ENCODE peak calls at places on chromosomes 6 and 20, in nine cellular contexts. U is A549; E is HFFc6; N is memory B cell; Y is aorta; B is activated CD4-positive, alpha-beta T cell treated with anti-CD3 and anti-CD28 coated beads for 1 hour; W is GM03348; R is ovary; D is progenitor cell of endocrine pancreas. V is an unnamed sample.

GRCh38 chr20:31517373-31517772 is 3.1 kb downstream of the HM13 start:
- DNase-seq in Y (peak), W (peak), D (peak), U (peak), B (no peak), N (no peak), R (no peak), E (peak), V (peak)

GRCh38 chr6:33427585-33428218 is 7.8 kb downstream of the SYNGAP1 start:
- DNase-seq in D (no peak), Y (peak), N (peak), E (no peak), U (peak), B (peak), W (peak), R (peak), V (peak)

GRCh38 chr6:166076625-166077024 is 91.0 kb downstream of the TBXT start:
- DNase-seq in R (no peak), B (no peak), U (peak), W (no peak), N (no peak), Y (no peak), E (no peak), D (no peak), V (no peak)

GRCh38 chr20:63219866-63220521 is 4.1 kb upstream of the YTHDF1 start:
- DNase-seq in N (no peak), R (no peak), Y (no peak), U (no peak), B (no peak), E (no peak), W (no peak), D (no peak), V (no peak)

GRCh38 chr20:48012401-48012974 is 227.2 kb upstream of the SULF2 start:
- DNase-seq in E (no peak), B (no peak), R (no peak), W (peak), N (no peak), U (peak), Y (no peak), D (no peak), V (no peak)

GRCh38 chr6:43378631-43379030 is 9.2 kb upstream of the ZNF318 start:
- DNase-seq in B (no peak), Y (no peak), R (no peak), N (no peak), U (no peak), W (no peak), E (no peak), D (no peak), V (no peak)

GRCh38 chr6:158070513-158070912 is 88.8 kb downstream of the SYNJ2 start:
- DNase-seq in W (no peak), E (no peak), U (no peak), B (no peak), R (no peak), Y (no peak), N (no peak), D (no peak), V (no peak)

GRCh38 chr20:43667341-43668132 is 623 bp downstream of the MYBL2 start:
- DNase-seq in U (peak), Y (no peak), W (no peak), R (no peak), B (no peak), E (no peak), D (no peak), N (no peak), V (no peak)

GRCh38 chr6:113359155-113360140 is 497.7 kb upstream of the MARCKS start:
- DNase-seq in D (no peak), W (no peak), R (no peak), E (peak), N (no peak), Y (no peak), U (peak), B (no peak), V (no peak)

GRCh38 chr20:20709858-20710257 is 2.6 kb downstream of the RALGAPA2 start:
- DNase-seq in U (no peak), W (no peak), N (no peak), Y (no peak), D (no peak), B (no peak), R (no peak), E (no peak), V (no peak)

GRCh38 chr6:112044856-112045255 is 9.0 kb upstream of the CCN6 start:
- DNase-seq in Y (peak), N (no peak), E (peak), R (no peak), W (peak), B (no peak), U (no peak), D (no peak), V (no peak)

GRCh38 chr6:39925191-39925930 is 8.9 kb downstream of the MOCS1 start:
- DNase-seq in N (no peak), Y (no peak), U (no peak), E (no peak), W (no peak), D (no peak), B (no peak), R (no peak), V (no peak)

GRCh38 chr20:51631011-51631950 is 88.8 kb upstream of the NFATC2 start:
- DNase-seq in Y (peak), B (no peak), E (peak), W (peak), N (no peak), U (peak), R (peak), D (no peak), V (peak)

GRCh38 chr6:62283359-62283758 is 2.7 kb downstream of the KHDRBS2 start:
- DNase-seq in N (no peak), E (no peak), U (no peak), W (no peak), Y (no peak), R (no peak), B (no peak), D (no peak), V (no peak)

GRCh38 chr6:119079288-119079809 is 885 bp upstream of the FAM184A start:
- DNase-seq in R (no peak), E (peak), W (peak), N (no peak), Y (no peak), D (no peak), B (no peak), U (no peak), V (no peak)

GRCh38 chr6:127477648-127478047 is 18.5 kb upstream of the KIAA0408 start:
- DNase-seq in D (no peak), R (no peak), U (no peak), E (no peak), B (no peak), N (no peak), W (no peak), Y (no peak), V (no peak)

GRCh38 chr6:106692112-106692822 is 62.9 kb downstream of the QRSL1 start:
- DNase-seq in W (peak), N (no peak), B (no peak), Y (peak), D (no peak), R (no peak), E (peak), U (peak), V (no peak)

GRCh38 chr20:62298577-62299249 is 4.1 kb upstream of the ADRM1 start:
- DNase-seq in D (no peak), B (no peak), E (no peak), N (no peak), W (no peak), U (no peak), Y (no peak), R (no peak), V (no peak)

GRCh38 chr20:41618807-41619294 is 674 bp upstream of the CHD6 start:
- DNase-seq in W (peak), R (no peak), N (no peak), U (peak), D (no peak), Y (no peak), B (no peak), E (no peak), V (no peak)

GRCh38 chr6:19410477-19410876 is 426.7 kb upstream of the ID4 start:
- DNase-seq in B (no peak), E (peak), R (no peak), D (no peak), Y (no peak), N (no peak), W (peak), U (peak), V (peak)

GRCh38 chr20:23151008-23151703 is 65.0 kb upstream of the CD93 start:
- DNase-seq in D (no peak), Y (no peak), R (no peak), N (no peak), E (no peak), B (no peak), W (no peak), U (no peak), V (no peak)

GRCh38 chr20:22575087-22575721 is 9.2 kb downstream of the FOXA2 start:
- DNase-seq in W (no peak), E (no peak), D (no peak), B (no peak), Y (no peak), U (peak), N (no peak), R (no peak), V (no peak)

GRCh38 chr6:131167773-131168172 is 32.5 kb downstream of the AKAP7 start:
- DNase-seq in E (no peak), B (no peak), U (no peak), N (no peak), W (no peak), Y (no peak), D (no peak), R (no peak), V (no peak)

GRCh38 chr6:117655380-117655779 is 19.9 kb upstream of the NUS1 start:
- DNase-seq in U (no peak), E (no peak), D (no peak), Y (no peak), N (no peak), W (no peak), B (no peak), R (no peak), V (no peak)

GRCh38 chr6:145031962-145032361 is 703.4 kb downstream of the EPM2A start:
- DNase-seq in W (no peak), D (no peak), N (no peak), B (no peak), U (no peak), E (no peak), Y (no peak), R (no peak), V (no peak)

GRCh38 chr6:108872001-108872974 is 24.1 kb downstream of the ARMC2 start:
- DNase-seq in R (no peak), W (no peak), Y (no peak), U (no peak), B (no peak), D (no peak), E (no peak), N (no peak), V (no peak)

GRCh38 chr6:145844933-145845531 is 30.4 kb upstream of the FBXO30 start:
- DNase-seq in Y (no peak), B (no peak), D (no peak), E (no peak), N (no peak), R (no peak), U (no peak), W (no peak), V (no peak)

GRCh38 chr6:62150048-62150663 is 135.9 kb downstream of the KHDRBS2 start:
- DNase-seq in E (peak), D (no peak), U (peak), W (peak), N (no peak), B (no peak), Y (no peak), R (no peak), V (peak)

GRCh38 chr20:49097159-49097558 is 51.0 kb downstream of the CSE1L start:
- DNase-seq in D (no peak), E (no peak), R (no peak), B (no peak), U (no peak), N (no peak), Y (no peak), W (no peak), V (no peak)

GRCh38 chr6:110552901-110553641 is 76.7 kb upstream of the SLC22A16 start:
- DNase-seq in D (no peak), B (no peak), E (no peak), W (no peak), N (no peak), Y (no peak), R (no peak), U (no peak), V (peak)

GRCh38 chr6:134002821-134003220 is 49.6 kb downstream of the SLC2A12 start:
- DNase-seq in D (no peak), B (no peak), R (no peak), E (no peak), N (no peak), W (no peak), U (no peak), Y (no peak), V (no peak)

GRCh38 chr6:27448456-27448855 is 24.4 kb downstream of the ZNF184 start:
- DNase-seq in Y (no peak), D (no peak), B (no peak), W (no peak), U (no peak), N (no peak), R (no peak), E (no peak), V (no peak)

GRCh38 chr6:153553627-153554026 is 422.5 kb upstream of the RGS17 start:
- DNase-seq in B (no peak), Y (no peak), E (no peak), U (peak), R (no peak), D (no peak), N (no peak), W (no peak), V (peak)

GRCh38 chr6:55276745-55277627 is 50.3 kb upstream of the GFRAL start:
- DNase-seq in D (no peak), Y (no peak), E (peak), U (peak), W (peak), B (no peak), N (no peak), R (peak), V (peak)

GRCh38 chr6:43768983-43769525 is 957 bp upstream of the VEGFA start:
- DNase-seq in W (peak), U (no peak), R (peak), B (no peak), N (no peak), E (peak), D (no peak), Y (peak), V (peak)

GRCh38 chr20:10649817-10650200 is 24.0 kb downstream of the JAG1 start:
- DNase-seq in Y (no peak), U (no peak), E (no peak), N (no peak), R (no peak), D (no peak), W (no peak), B (no peak), V (no peak)

GRCh38 chr6:156587751-156588301 is 189.4 kb upstream of the ARID1B start:
- DNase-seq in E (no peak), Y (no peak), R (no peak), W (no peak), U (no peak), N (no peak), D (no peak), B (no peak), V (no peak)

GRCh38 chr20:53767206-53767924 is 173.7 kb upstream of the ZNF217 start:
- DNase-seq in R (no peak), B (no peak), E (no peak), Y (no peak), D (no peak), N (no peak), U (no peak), W (no peak), V (no peak)

GRCh38 chr6:4041480-4041879 is 37.5 kb downstream of the FAM217A start:
- DNase-seq in Y (no peak), D (no peak), E (no peak), U (no peak), N (no peak), B (no peak), R (no peak), W (no peak), V (no peak)

V was measured in testis.